ENCODE peak calls at places on chromosomes 4 and X, in seven cellular contexts. Q is OCI-LY7, S is GM23338, N is neural progenitor cell, P is SK-N-SH, M is PC-3, A is hepatocyte. F is an unnamed sample.

GRCh38 chrX:56786889-56787733 is 58.1 kb downstream of the NBDY start:
- DNase-seq in Q (no peak), S (no peak), N (no peak), P (no peak), M (no peak), A (no peak), F (no peak)

GRCh38 chrX:45748443-45748842 is 547.8 kb upstream of the DIPK2B start:
- DNase-seq in Q (no peak), S (no peak), N (no peak), P (no peak), M (peak; percentile 25), A (no peak), F (no peak)

GRCh38 chrX:13094780-13095425 is 50.5 kb upstream of the FAM9C start:
- DNase-seq in Q (no peak), S (no peak), N (peak; percentile 51), P (no peak), M (no peak), A (no peak), F (no peak)

GRCh38 chr4:186724048-186724860 is 598 bp upstream of the FAT1 start:
- DNase-seq in Q (no peak), S (peak; percentile 91), N (peak; percentile 75), P (peak; percentile 60), M (peak; percentile 37), A (peak; percentile 76), F (peak; percentile 54)

GRCh38 chr4:122700178-122700725 is 32.3 kb upstream of the BBS12 start:
- DNase-seq in Q (no peak), S (peak; percentile 24), N (no peak), P (peak; percentile 12), M (peak; percentile 63), A (peak; percentile 78), F (no peak)

GRCh38 chr4:139142097-139142496 is 34.9 kb downstream of the ELF2 start:
- DNase-seq in Q (peak; percentile 84), S (no peak), N (no peak), P (no peak), M (peak; percentile 2), A (no peak), F (no peak)

GRCh38 chrX:38206542-38206941 is 14.1 kb downstream of the SRPX start:
- DNase-seq in Q (no peak), S (no peak), N (no peak), P (no peak), M (no peak), A (no peak), F (no peak)

GRCh38 chr4:135573251-135573650 is 1371.7 kb upstream of the PABPC4L start:
- DNase-seq in Q (no peak), S (no peak), N (no peak), P (no peak), M (no peak), A (no peak), F (no peak)

GRCh38 chrX:145817299-145817665 is 347 bp upstream of the SLITRK2 start:
- DNase-seq in Q (no peak), S (no peak), N (peak; percentile 36), P (no peak), M (no peak), A (no peak), F (no peak)

GRCh38 chr4:3241905-3242304 is 7.1 kb upstream of the MSANTD1 start:
- DNase-seq in Q (no peak), S (no peak), N (no peak), P (no peak), M (no peak), A (peak; percentile 70), F (no peak)

DNA sequence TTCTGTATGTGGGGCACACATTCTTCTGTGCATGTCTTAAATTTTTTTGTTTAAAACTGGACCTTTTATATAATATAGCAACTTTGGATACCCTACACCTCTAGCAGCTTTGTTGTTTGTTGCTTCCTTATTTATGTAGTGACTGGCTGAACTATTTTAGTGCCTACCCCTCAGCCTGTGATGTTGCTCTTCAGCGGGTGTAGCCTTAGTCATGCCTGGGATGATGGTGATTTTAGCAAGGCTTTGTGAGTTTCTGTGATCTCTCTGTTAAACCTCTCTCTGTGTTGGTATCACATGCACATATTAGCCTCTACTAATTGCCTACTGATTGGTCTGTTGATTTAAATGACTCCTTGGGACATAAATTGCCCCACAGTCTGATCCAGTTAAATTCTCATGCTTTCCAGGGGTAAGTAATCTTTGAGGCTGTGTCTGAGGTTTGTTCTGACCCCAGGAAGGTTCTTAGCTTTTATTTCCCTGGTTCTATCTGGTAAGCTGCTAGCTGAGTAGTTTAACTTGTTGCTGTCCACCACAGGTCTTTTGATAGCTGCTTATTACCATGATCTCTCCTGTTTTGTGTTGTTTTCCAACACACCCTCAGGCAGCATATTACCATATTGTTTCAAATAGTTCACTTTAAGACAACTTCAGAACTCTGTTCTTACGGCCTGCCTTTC is 22.9 kb downstream of the USP9X start:
- DNase-seq in Q (no peak), S (no peak), N (no peak), P (no peak), M (no peak), A (no peak), F (no peak)
- H3K4me1 ChIP-seq in Q (no peaks in the 10 kb centered on the region), S (peaks cover 82% of the 10 kb centered on the region), N (peaks cover 35% of the 10 kb centered on the region), P (no peaks in the 10 kb centered on the region), M (no peaks in the 10 kb centered on the region), A (peaks cover 9% of the 10 kb centered on the region), F (no peaks in the 10 kb centered on the region)

GRCh38 chr4:56511098-56511497 is 5.5 kb downstream of the ARL9 start:
- DNase-seq in Q (no peak), S (no peak), N (no peak), P (no peak), M (no peak), A (peak; percentile 20), F (no peak)
- TF ChIP-seq EZH2phosphoT487 in Q (no peak), S (no peak), N (no peak), P (no peak), M (no peak), A (no peak), F (no peak)

DNA sequence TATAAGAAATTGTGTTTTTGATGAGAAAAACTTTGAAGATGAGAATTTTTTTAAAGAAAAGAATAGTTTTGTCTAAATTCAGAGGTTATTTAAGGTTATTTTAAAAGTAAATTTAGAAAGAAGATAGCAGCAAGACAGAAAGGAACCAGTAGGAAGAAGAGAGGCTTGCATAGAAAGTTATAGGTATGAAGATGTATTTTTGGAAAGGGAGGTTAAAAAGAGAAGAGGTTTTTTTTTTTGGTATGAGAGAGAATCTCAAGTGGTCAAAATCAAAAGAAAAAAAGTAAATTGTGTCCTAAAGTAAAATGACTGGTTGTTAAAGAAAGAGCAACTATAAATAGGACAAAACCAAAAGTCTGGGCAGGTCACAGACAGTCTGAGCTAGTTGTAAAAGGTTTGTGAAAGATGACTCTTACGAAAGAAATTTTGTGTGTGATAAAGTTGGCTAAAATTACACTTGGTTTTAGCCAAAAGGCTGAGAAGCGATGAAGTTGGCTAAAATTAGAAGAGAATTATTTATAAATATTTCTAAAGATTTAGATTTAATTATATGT is 16.4 kb upstream of the EIF4E start:
- DNase-seq in Q (no peak), S (no peak), N (no peak), P (no peak), M (no peak), A (no peak), F (peak; percentile 40)
- H3K4me3 ChIP-seq in Q (no peak overlapping the region), S (no peak overlapping the region), N (no peak overlapping the region), P (no peak overlapping the region), M (no peak overlapping the region), A (no peak overlapping the region), F (no peak overlapping the region)

DNA sequence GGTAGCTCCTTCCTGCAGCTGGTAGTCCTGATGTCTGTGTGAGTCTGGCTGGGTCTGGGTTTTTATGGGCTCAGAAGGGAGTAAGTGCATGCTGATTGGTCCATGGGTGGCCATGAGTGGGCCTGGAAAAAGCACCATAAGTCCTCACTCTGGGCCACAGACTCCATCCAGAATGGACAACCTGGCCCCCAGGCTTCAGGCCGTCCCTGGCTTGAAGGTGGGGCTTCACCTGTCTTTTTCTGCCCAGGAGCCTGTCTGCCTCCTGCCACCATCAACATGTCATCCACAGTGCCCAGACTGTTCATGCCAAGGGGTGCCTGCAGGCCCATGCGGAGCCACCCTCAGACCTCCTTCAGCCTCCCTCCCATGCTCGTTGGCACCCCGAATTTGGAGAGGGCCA is 620.0 kb downstream of the RAPGEF2 start:
- DNase-seq in Q (no peak), S (no peak), N (no peak), P (no peak), M (no peak), A (no peak), F (no peak)
- H3K4me1 ChIP-seq in Q (no peaks in the 10 kb centered on the region), S (no peaks in the 10 kb centered on the region), N (no peaks in the 10 kb centered on the region), P (no peaks in the 10 kb centered on the region), M (peaks cover 16% of the 10 kb centered on the region), A (no peaks in the 10 kb centered on the region), F (no peaks in the 10 kb centered on the region)

GRCh38 chrX:132216283-132216682 is 3.0 kb downstream of the RAP2C start:
- DNase-seq in Q (no peak), S (no peak), N (no peak), P (no peak), M (no peak), A (no peak), F (no peak)
- TF ChIP-seq EZH2phosphoT487 in Q (no peak), S (no peak), N (no peak), P (no peak), M (no peak), A (no peak), F (no peak)

F was measured in MM.1S.